ENCODE peak calls at places on chromosomes 6 and 20, in ten cellular contexts. G is EH; A is GM06990; O is PC-3; Y is HAP-1; W is fibroblast of the aortic adventitia; K is activated CD8-positive, alpha-beta memory T cell treated with anti-CD3 and anti-CD28 coated beads for 24 hours; J is MM.1S; Q is KBM-7; T is stimulated activated CD4-positive, alpha-beta T cell treated with anti-CD3 and anti-CD28 coated beads, Interleukin-4, amount 100 ng/mL, for 4 hours. N is an unnamed sample.

GRCh38 chr20:38640486-38640885 is 38.9 kb downstream of the ARHGAP40 start:
- DNase-seq in Y (no peak), O (no peak), G (no peak), W (no peak), K (no peak), J (no peak), T (no peak), Q (no peak), A (no peak), N (no peak)

GRCh38 chr6:958531-958930 is 265.6 kb upstream of the EXOC2 start:
- DNase-seq in O (peak), Q (no peak), G (peak), W (peak), K (no peak), T (no peak), A (no peak), J (no peak), Y (no peak), N (no peak)

GRCh38 chr6:28863607-28864320 is 60.0 kb downstream of the TRIM27 start:
- DNase-seq in K (peak), Y (peak), W (peak), O (peak), G (peak), Q (peak), A (peak), T (peak), J (peak), N (peak)

GRCh38 chr20:36855241-36855657 is 20.7 kb upstream of the TLDC2 start:
- DNase-seq in O (no peak), G (no peak), J (no peak), K (no peak), Q (no peak), A (no peak), T (no peak), W (no peak), Y (no peak), N (no peak)

GRCh38 chr20:55160022-55160421 is 684.6 kb downstream of the DOK5 start:
- DNase-seq in T (no peak), G (no peak), J (no peak), W (no peak), O (peak), K (no peak), Q (no peak), Y (no peak), A (no peak), N (no peak)

GRCh38 chr6:113352029-113352801 is 504.9 kb upstream of the MARCKS start:
- DNase-seq in A (no peak), T (no peak), G (peak), J (no peak), Q (no peak), W (peak), O (peak), K (no peak), Y (no peak), N (peak)

GRCh38 chr6:44771647-44772415 is 384.3 kb downstream of the CDC5L start:
- DNase-seq in G (no peak), O (no peak), J (no peak), K (no peak), T (no peak), Y (no peak), W (no peak), Q (no peak), A (no peak), N (no peak)

GRCh38 chr20:55097621-55098020 is 622.2 kb downstream of the DOK5 start:
- DNase-seq in Q (no peak), Y (no peak), W (no peak), A (no peak), J (peak), K (no peak), G (no peak), T (no peak), O (no peak), N (no peak)

GRCh38 chr6:75922226-75922625 is 150.2 kb downstream of the IMPG1 start:
- DNase-seq in T (no peak), W (no peak), O (peak), Q (no peak), Y (no peak), K (no peak), J (no peak), G (peak), A (no peak), N (peak)

GRCh38 chr6:165568326-165568725 is 94.7 kb downstream of the PDE10A start:
- DNase-seq in O (no peak), W (no peak), K (no peak), A (no peak), J (no peak), Y (no peak), Q (no peak), G (no peak), T (no peak), N (no peak)

GRCh38 chr20:16459019-16459700 is 114.1 kb downstream of the KIF16B start:
- DNase-seq in A (no peak), K (no peak), T (no peak), J (no peak), O (peak), W (peak), Q (no peak), Y (no peak), G (peak), N (no peak)

GRCh38 chr6:2964793-2965503 is 6.4 kb downstream of the SERPINB6 start:
- DNase-seq in O (no peak), K (no peak), Q (no peak), T (no peak), Y (no peak), G (no peak), W (no peak), A (no peak), J (no peak), N (no peak)